ENCODE peak calls at places on chromosomes 7 and 10, in four cellular contexts. O, W, D and P are unnamed samples.

GRCh38 chr10:115566867-115567266 is 473.7 kb downstream of the ATRNL1 start:
- DNase-seq in O (no peak), W (no peak), D (no peak), P (no peak)

GRCh38 chr10:46232666-46233065 is 54.1 kb upstream of the ANTXRL start:
- DNase-seq in O (no peak), W (no peak), D (no peak), P (no peak)

GRCh38 chr10:117168729-117169128 is 28.6 kb upstream of the KCNK18 start:
- DNase-seq in O (no peak), W (no peak), D (no peak), P (no peak)

GRCh38 chr7:35596061-35596460 is 98.9 kb downstream of the HERPUD2 start:
- DNase-seq in O (no peak), W (no peak), D (no peak), P (no peak)

GRCh38 chr7:102978280-102978679 is 65.5 kb downstream of the LRRC17 start:
- DNase-seq in O (no peak), W (peak; percentile 32), D (no peak), P (peak; percentile 56)

GRCh38 chr7:113774182-113774807 is 144.5 kb downstream of the PPP1R3A start:
- DNase-seq in O (no peak), W (no peak), D (peak; percentile 1), P (peak; percentile 25)

GRCh38 chr7:88344956-88345832 is 38.5 kb upstream of the STEAP4 start:
- DNase-seq in O (no peak), W (no peak), D (no peak), P (peak; percentile 1)

GRCh38 chr10:33073641-33074410 is 115.8 kb upstream of the ITGB1 start:
- DNase-seq in O (no peak), W (no peak), D (no peak), P (no peak)

GRCh38 chr7:82542665-82543064 is 99.1 kb upstream of the CACNA2D1 start:
- DNase-seq in O (no peak), W (no peak), D (no peak), P (no peak)

GRCh38 chr7:112080974-112081373 is 125.2 kb downstream of the DOCK4 start:
- DNase-seq in O (no peak), W (peak; percentile 27), D (no peak), P (no peak)

GRCh38 chr7:55467047-55467593 is 102.0 kb downstream of the LANCL2 start:
- DNase-seq in O (no peak), W (no peak), D (no peak), P (no peak)

GRCh38 chr10:48309711-48310226 is 3.3 kb downstream of the MAPK8 start:
- DNase-seq in O (no peak), W (no peak), D (no peak), P (peak; percentile 24)

GRCh38 chr7:70545214-70545613 is 586.7 kb upstream of the GALNT17 start:
- DNase-seq in O (no peak), W (no peak), D (no peak), P (no peak)

GRCh38 chr7:65448824-65449504 is 75.3 kb downstream of the ZNF92 start:
- DNase-seq in O (no peak), W (no peak), D (no peak), P (no peak)

GRCh38 chr10:58557714-58558113 is 45.0 kb downstream of the BICC1 start:
- DNase-seq in O (no peak), W (no peak), D (no peak), P (no peak)

GRCh38 chr7:118949031-118949430 is 724.5 kb downstream of the ANKRD7 start:
- DNase-seq in O (no peak), W (no peak), D (no peak), P (no peak)

DNA sequence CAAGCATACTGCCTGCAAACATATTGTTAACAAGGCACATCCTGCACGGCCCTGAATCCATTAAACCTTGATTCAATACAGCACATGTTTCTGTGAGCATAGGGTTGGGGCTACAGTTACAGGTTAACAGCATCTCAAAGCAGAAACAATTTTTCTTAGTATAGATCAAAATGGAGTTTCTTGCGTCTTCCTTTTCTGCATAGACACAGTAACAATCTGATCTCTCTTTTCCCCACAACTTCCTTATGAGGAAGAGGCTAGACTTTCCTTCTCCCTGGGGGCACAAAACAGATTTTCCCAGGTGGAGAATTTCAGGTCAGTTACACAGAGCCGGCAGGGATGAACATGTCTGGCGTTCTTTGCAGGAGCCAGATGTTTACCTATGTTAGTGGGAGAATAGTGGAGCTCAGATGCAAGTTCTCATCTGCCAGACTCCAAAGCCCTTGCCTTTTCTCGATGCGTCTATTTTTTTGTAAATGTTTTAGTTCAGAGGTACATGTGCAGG is 37.5 kb upstream of the PFKFB3 start:
- DNase-seq in O (no peak), W (no peak), D (no peak), P (no peak)
- TF ChIP-seq POLR2A in O (no peak), W (no peak), D (peak; percentile 23), P (no peak)

DNA sequence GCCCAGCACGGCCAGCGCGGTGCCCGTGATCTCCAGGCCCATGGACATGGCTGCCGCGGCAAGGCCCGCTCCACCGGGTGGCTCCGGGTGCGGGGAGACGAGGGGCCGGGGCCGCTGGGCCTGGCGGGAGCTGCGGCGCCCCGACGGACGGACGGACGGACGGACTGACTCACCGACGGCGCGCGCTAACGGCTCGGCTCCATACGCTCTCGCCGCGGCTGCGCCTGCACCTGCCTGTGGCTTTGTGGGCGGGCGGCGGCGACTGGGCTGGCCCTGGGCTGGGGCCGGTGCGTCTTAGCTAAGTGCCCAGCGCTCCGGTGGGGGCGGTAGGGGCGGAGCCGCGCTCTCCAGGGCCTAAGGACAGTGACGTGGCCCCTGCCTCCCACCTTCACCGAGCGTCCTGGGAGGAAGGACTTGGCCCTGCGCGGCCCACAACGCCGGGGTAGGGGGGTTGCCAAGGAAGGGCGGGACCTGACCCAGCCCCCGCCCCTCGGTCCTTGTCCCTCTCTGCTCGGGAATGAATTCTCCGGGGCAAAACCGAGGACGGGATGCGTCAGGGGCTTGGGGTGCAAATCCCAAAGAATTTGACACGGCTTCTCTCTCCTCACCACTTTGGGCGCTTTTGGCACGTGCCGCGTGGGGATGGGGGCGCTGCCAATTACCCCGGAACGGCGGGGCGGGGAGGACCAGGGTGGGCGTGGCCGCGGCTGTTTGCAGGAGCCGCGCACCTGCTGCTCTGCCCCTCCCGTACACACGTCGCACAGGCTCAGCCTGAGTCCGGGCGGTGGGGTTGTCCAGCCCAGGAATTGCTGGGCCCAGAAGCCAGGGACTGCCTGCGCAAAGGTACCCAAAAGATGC is at the start of gene CLDN3:
- DNase-seq in O (peak; percentile 83), W (no peak), D (no peak), P (no peak)
- TF ChIP-seq POLR2A in O (peak; percentile 54), W (no peak), D (no peak), P (no peak)

GRCh38 chr7:151236406-151236805 is 4.1 kb downstream of the CHPF2 start:
- DNase-seq in O (no peak), W (no peak), D (no peak), P (no peak)

GRCh38 chr7:151238190-151238810 is 6.0 kb downstream of the CHPF2 start:
- DNase-seq in O (no peak), W (no peak), D (no peak), P (no peak)

GRCh38 chr7:151235091-151235787 is 3.0 kb downstream of the CHPF2 start:
- DNase-seq in O (no peak), W (no peak), D (no peak), P (no peak)

GRCh38 chr7:151238924-151239836 is 6.9 kb downstream of the CHPF2 start:
- DNase-seq in O (no peak), W (no peak), D (no peak), P (no peak)

DNA sequence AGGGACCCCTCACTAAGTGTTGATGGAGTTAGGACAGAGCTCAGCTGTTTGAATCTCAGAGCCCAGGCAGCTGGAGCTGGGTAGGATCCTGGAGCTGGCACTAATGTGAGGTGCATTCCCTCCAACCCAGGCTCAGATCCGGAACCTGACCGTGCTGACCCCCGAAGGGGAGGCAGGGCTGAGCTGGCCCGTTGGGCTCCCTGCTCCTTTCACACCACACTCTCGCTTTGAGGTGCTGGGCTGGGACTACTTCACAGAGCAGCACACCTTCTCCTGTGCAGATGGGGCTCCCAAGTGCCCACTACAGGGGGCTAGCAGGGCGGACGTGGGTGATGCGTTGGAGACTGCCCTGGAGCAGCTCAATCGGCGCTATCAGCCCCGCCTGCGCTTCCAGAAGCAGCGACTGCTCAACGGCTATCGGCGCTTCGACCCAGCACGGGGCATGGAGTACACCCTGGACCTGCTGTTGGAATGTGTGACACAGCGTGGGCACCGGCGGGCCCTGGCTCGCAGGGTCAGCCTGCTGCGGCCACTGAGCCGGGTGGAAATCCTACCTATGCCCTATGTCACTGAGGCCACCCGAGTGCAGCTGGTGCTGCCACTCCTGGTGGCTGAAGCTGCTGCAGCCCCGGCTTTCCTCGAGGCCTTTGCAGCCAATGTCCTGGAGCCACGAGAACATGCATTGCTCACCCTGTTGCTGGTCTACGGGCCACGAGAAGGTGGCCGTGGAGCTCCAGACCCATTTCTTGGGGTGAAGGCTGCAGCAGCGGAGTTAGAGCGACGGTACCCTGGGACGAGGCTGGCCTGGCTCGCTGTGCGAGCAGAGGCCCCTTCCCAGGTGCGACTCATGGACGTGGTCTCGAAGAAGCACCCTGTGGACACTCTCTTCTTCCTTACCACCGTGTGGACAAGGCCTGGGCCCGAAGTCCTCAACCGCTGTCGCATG is 5.2 kb downstream of the CHPF2 start:
- DNase-seq in O (no peak), W (no peak), D (no peak), P (no peak)
- TF ChIP-seq POLR2A in O (no peak), W (no peak), D (no peak), P (no peak)

GRCh38 chr10:6144609-6145413 is 56.0 kb downstream of the RBM17 start:
- DNase-seq in O (peak; percentile 82), W (peak; percentile 88), D (peak; percentile 89), P (peak; percentile 91)
- TF ChIP-seq POLR2A in O (peak; percentile 68), W (no peak), D (peak; percentile 40), P (peak; percentile 72)

DNA sequence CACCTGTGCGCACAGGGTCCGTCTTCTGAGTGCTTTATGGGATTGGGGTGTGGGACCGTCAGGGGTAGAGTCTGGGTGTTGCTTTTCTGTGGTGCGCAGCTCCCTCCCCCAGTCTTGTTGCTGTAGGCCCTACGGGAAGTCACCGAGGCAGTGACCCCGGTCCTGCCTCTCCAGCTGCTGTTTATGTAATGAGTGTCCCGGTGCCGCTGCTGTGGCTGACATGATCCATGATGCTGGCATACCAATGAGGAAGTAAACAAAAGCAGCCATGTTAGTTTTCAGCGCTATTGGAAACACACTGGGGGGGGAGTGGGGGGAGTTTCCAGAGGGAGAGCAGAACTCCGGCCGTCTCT is 1.1 kb downstream of the TRIM8 start:
- DNase-seq in O (peak; percentile 84), W (peak; percentile 79), D (no peak), P (peak; percentile 75)
- TF ChIP-seq POLR2A in O (peak; percentile 26), W (no peak), D (peak; percentile 9), P (no peak)

GRCh38 chr7:73851410-73852338 is 9.3 kb upstream of the TMEM270 start:
- DNase-seq in O (no peak), W (peak; percentile 62), D (no peak), P (peak; percentile 83)
- TF ChIP-seq POLR2A in O (no peak), W (no peak), D (no peak), P (no peak)